ENCODE peak calls at places on chromosomes 7 and 10, in seven cellular contexts. Y, M, L, B, Q, F and S are unnamed samples.

GRCh38 chr10:92291610-92291859 is 568 bp downstream of the MARCHF5 start:
- DNase-seq in Y (no peak), M (no peak), L (no peak), B (no peak), Q (no peak), F (no peak), S (no peak)

GRCh38 chr10:74104996-74105395 is 45.6 kb downstream of the AP3M1 start:
- DNase-seq in Y (no peak), M (no peak), L (no peak), B (no peak), Q (no peak), F (no peak), S (no peak)

GRCh38 chr10:3785251-3785848 is 341 bp upstream of the KLF6 start:
- DNase-seq in Y (peak), M (peak), L (peak), B (peak), Q (peak), F (peak), S (peak)

GRCh38 chr10:14801693-14802092 is 27.0 kb upstream of the FAM107B start:
- DNase-seq in Y (no peak), M (no peak), L (no peak), B (no peak), Q (no peak), F (no peak), S (no peak)

GRCh38 chr10:45532501-45532900 is 140.1 kb downstream of the ZFAND4 start:
- DNase-seq in Y (no peak), M (no peak), L (no peak), B (peak), Q (peak), F (no peak), S (peak)

GRCh38 chr7:94315011-94315410 is 79.7 kb upstream of the COL1A2 start:
- DNase-seq in Y (no peak), M (no peak), L (no peak), B (no peak), Q (peak), F (no peak), S (no peak)

GRCh38 chr7:7820939-7821338 is 102.5 kb upstream of the RPA3 start:
- DNase-seq in Y (peak), M (no peak), L (no peak), B (no peak), Q (no peak), F (no peak), S (no peak)

GRCh38 chr10:131035779-131036178 is 275.7 kb downstream of the TCERG1L start:
- DNase-seq in Y (no peak), M (no peak), L (no peak), B (no peak), Q (no peak), F (no peak), S (no peak)

GRCh38 chr7:101927389-101928306 is 110.2 kb downstream of the CUX1 start:
- DNase-seq in Y (no peak), M (no peak), L (no peak), B (no peak), Q (no peak), F (no peak), S (peak)

GRCh38 chr7:17447728-17448478 is 149.5 kb downstream of the AHR start:
- DNase-seq in Y (no peak), M (no peak), L (no peak), B (no peak), Q (peak), F (no peak), S (peak)

GRCh38 chr7:129295015-129295423 is 70.2 kb downstream of the AHCYL2 start:
- DNase-seq in Y (no peak), M (no peak), L (no peak), B (peak), Q (peak), F (no peak), S (peak)

GRCh38 chr10:52004342-52004949 is 305.1 kb upstream of the CSTF2T start:
- DNase-seq in Y (no peak), M (no peak), L (no peak), B (peak), Q (peak), F (no peak), S (peak)

DNA sequence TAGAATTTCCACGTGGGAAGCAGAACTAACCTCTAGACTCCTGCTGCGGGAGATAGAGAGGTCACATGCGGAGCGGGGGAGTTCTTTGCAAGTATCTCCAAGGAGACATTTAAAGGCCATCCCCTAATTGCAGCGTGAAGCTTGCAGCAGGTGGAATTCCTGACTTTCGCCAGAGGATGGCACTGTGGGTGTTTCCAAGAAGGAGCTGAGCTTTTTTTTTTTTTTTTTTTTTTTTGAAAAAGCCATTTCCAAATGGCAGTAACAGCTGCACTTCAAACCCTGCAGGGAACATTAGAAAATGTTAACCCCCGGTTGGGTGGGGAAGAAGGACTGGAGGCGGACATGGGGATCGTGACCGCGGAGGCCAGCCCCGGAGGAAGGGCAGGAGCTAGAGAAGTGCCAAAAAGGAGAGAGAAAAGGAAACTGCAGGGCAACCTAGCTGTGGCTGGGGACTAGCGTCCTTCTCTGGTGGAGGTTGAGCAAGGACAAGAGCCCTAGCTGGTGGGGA is 487.7 kb downstream of the TYW1 start:
- DNase-seq in Y (peak), M (peak), L (peak), B (peak), Q (peak), F (peak), S (peak)
- H3K4me3 ChIP-seq in Y (no peak), M (no peak), L (peak), B (no peak), Q (no peak), F (no peak), S (no peak)

GRCh38 chr7:31171216-31171750 is 119.2 kb downstream of the ADCYAP1R1 start:
- DNase-seq in Y (no peak), M (no peak), L (no peak), B (no peak), Q (no peak), F (no peak), S (no peak)

GRCh38 chr7:31172071-31172470 is 120.0 kb downstream of the ADCYAP1R1 start:
- DNase-seq in Y (no peak), M (no peak), L (no peak), B (no peak), Q (no peak), F (no peak), S (no peak)

DNA sequence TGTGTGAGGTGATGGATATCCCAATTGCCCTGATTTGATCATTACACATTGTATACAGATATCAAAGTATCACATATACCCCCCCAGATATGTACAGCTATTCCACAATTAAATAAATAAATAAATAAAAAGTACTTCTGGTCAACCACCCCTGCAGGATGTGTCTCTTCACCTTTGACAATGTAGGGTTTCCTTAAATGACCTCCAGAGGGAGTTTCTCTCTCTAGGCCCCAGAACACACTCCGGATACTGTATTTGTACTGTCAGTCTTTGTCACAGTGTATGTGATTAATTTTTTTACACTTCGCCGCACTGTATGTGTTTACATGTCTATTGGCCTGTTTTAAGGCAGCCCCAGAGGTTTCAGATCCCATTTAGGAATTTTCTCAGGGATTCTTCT is 123.6 kb downstream of the ADCYAP1R1 start:
- DNase-seq in Y (no peak), M (no peak), L (no peak), B (no peak), Q (no peak), F (no peak), S (no peak)
- TF ChIP-seq CTCF in Y (peak), M (peak), L (no peak), B (peak), Q (no peak), F (no peak), S (no peak)

GRCh38 chr7:80916770-80917681 is 1.8 kb downstream of the SEMA3C start:
- DNase-seq in Y (no peak), M (no peak), L (no peak), B (peak), Q (peak), F (no peak), S (peak)
- H3K4me3 ChIP-seq in Y (no peak), M (no peak), L (peak), B (peak), Q (peak), F (no peak), S (peak)

GRCh38 chr7:99380823-99381663 is 6.5 kb downstream of the ARPC1B start:
- DNase-seq in Y (peak), M (peak), L (no peak), B (no peak), Q (no peak), F (no peak), S (peak)

GRCh38 chr7:99375070-99375807 is 709 bp downstream of the ARPC1B start:
- DNase-seq in Y (peak), M (peak), L (peak), B (peak), Q (peak), F (peak), S (peak)

GRCh38 chr7:99381664-99382075 is 7.1 kb downstream of the ARPC1B start:
- DNase-seq in Y (no peak), M (no peak), L (no peak), B (no peak), Q (no peak), F (no peak), S (no peak)

GRCh38 chr7:99380032-99380822 is 5.7 kb downstream of the ARPC1B start:
- DNase-seq in Y (peak), M (peak), L (no peak), B (peak), Q (peak), F (no peak), S (peak)

GRCh38 chr7:99379043-99379577 is 4.6 kb downstream of the ARPC1B start:
- DNase-seq in Y (peak), M (no peak), L (peak), B (peak), Q (peak), F (no peak), S (peak)
- TF ChIP-seq CTCF in Y (no peak), M (no peak), L (peak), B (no peak), Q (no peak), F (no peak), S (no peak)

GRCh38 chr7:130903358-130903974 is 169.5 kb upstream of the KLF14 start:
- DNase-seq in Y (no peak), M (no peak), L (no peak), B (peak), Q (peak), F (no peak), S (peak)
- H3K4me3 ChIP-seq in Y (no peak), M (no peak), L (no peak), B (no peak), Q (no peak), F (no peak), S (no peak)

DNA sequence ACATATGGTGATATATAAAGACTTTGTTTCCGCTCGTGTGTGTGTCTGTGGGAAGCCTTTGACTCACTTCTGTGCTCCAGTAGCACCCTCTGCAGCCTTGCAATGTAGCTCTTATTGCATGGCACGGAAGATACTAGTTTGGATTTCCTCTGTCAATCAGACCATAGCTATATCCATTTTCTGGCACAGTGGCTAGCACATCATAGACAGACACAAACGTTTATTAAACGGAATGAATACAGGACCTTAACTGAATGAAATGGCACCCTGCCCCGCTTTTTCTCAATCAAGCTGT is 124.0 kb upstream of the PTPN20 start:
- DNase-seq in Y (no peak), M (peak), L (no peak), B (peak), Q (peak), F (no peak), S (peak)
- TF ChIP-seq CTCF in Y (no peak), M (peak), L (no peak), B (peak), Q (no peak), F (no peak), S (peak)

GRCh38 chr7:35250452-35250851 is 3.4 kb downstream of the TBX20 start:
- DNase-seq in Y (no peak), M (no peak), L (no peak), B (no peak), Q (no peak), F (no peak), S (no peak)

GRCh38 chr7:35251606-35252310 is 2.1 kb downstream of the TBX20 start:
- DNase-seq in Y (no peak), M (no peak), L (no peak), B (no peak), Q (no peak), F (no peak), S (no peak)

GRCh38 chr7:35248576-35249536 is 5.0 kb downstream of the TBX20 start:
- DNase-seq in Y (no peak), M (no peak), L (no peak), B (no peak), Q (no peak), F (no peak), S (no peak)

GRCh38 chr7:35250941-35251340 is 3.0 kb downstream of the TBX20 start:
- DNase-seq in Y (no peak), M (no peak), L (no peak), B (no peak), Q (no peak), F (no peak), S (no peak)

GRCh38 chr7:35249537-35249907 is 4.4 kb downstream of the TBX20 start:
- DNase-seq in Y (no peak), M (no peak), L (no peak), B (no peak), Q (no peak), F (no peak), S (no peak)
- H3K4me3 ChIP-seq in Y (no peak), M (no peak), L (no peak), B (no peak), Q (no peak), F (no peak), S (no peak)

DNA sequence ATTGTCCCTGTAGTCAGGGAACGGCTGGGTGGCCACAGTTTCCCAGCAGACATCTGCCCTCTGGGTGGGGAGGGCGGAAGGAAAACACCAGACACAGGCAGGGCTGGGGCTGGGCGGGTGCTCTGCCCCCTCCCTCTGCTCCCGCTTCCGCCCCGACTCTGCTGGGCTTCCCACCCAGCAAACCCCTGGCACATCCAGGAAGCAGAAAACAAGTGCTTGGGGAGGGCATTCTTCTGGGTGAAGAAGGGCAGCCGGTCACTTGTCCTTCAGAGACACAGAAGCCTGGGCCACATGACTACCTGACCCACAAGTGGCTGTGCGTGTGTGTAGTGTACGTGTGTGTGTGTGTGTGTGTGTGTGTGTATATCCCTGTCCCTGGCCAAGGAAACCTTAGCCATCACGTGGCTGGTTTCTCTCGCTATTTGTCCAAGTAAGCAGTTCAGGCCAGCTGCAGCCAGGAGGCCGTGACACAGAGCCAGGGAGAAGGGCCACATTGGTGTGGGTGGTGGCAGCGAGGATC is 77.9 kb downstream of the ZMIZ1 start:
- DNase-seq in Y (no peak), M (peak), L (peak), B (no peak), Q (no peak), F (peak), S (no peak)
- TF ChIP-seq CTCF in Y (no peak), M (no peak), L (peak), B (no peak), Q (no peak), F (no peak), S (peak)

GRCh38 chr7:112515989-112516388 is 35.2 kb downstream of the LSMEM1 start:
- DNase-seq in Y (no peak), M (no peak), L (no peak), B (no peak), Q (no peak), F (no peak), S (no peak)

GRCh38 chr7:112520787-112521186 is 40.0 kb downstream of the LSMEM1 start:
- DNase-seq in Y (no peak), M (no peak), L (no peak), B (no peak), Q (no peak), F (no peak), S (no peak)

GRCh38 chr7:112523871-112524270 is 43.1 kb downstream of the LSMEM1 start:
- DNase-seq in Y (no peak), M (no peak), L (no peak), B (no peak), Q (no peak), F (no peak), S (no peak)

GRCh38 chr7:112517487-112517886 is 36.7 kb downstream of the LSMEM1 start:
- DNase-seq in Y (no peak), M (no peak), L (no peak), B (no peak), Q (no peak), F (no peak), S (no peak)

DNA sequence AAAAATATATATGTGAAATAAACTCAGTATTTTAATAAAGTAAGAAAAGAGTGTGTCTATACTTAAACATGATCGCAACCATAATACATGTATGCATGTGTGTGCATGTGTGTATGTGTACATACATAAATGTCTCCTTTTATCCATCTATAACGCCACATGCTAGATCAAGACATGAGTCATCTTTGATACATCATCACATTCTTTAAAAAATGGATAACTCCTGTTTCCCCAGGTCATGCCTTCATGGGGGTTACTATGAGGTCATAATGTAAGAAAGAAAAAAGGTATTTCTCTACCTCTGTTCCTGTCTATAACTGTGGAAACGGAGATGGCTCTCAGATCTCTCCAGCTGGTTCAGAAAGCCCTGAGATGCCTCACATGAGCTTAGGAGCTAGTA is 41.2 kb downstream of the LSMEM1 start:
- DNase-seq in Y (no peak), M (no peak), L (no peak), B (no peak), Q (no peak), F (no peak), S (no peak)
- H3K4me3 ChIP-seq in Y (no peak), M (no peak), L (no peak), B (no peak), Q (no peak), F (no peak), S (no peak)

DNA sequence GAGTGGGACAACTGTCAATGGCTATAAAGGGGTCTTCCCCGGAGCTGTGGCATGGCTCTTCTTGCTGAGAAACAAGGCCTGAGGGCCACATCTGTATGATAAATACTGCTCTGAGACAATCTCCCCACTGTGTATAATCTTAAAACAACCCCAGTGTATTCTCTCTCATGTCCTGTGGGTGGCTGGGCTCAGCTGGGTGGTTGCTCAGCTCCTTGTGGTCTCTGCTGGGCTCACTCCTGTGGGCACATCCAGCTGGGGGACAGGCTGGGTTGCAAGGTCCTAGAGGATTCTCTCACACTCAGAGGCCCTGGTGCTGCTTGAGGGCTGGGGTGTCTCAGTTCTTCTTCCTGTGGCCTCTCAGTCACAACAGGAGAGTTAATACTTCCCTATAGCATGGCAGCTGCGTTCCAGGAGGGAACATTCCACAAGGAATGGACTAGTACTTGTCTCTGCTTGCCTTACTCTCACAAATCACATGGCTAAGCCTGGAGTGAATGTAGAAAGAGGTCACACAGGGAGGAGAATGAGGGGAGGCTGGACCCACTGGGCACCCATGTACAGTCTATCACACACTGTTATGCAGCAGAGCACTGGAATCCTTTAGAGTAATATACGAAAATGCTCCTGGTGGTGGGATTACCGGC is 4.5 kb upstream of the EEPD1 start:
- DNase-seq in Y (no peak), M (no peak), L (no peak), B (peak), Q (no peak), F (no peak), S (no peak)
- TF ChIP-seq CTCF in Y (no peak), M (no peak), L (no peak), B (no peak), Q (no peak), F (no peak), S (no peak)